ENCODE peak calls at places on chromosomes 2 and 18, in five cellular contexts. One of them, this sample, is unnamed. For H3K4me1, the result is how much of the 10 kb centered on the place peaks cover.

GRCh38 chr2:185531721-185532120 is 206.9 kb upstream of the FSIP2 start:
- DNase-seq in heart left ventricle: no peak
- DNase-seq in colonic mucosa: no peak
- DNase-seq in mucosa of descending colon: no peak
- DNase-seq in left ventricle myocardium inferior: no peak
- DNase-seq in this sample: no peak

GRCh38 chr2:27322301-27322765 is 564 bp downstream of the MPV17 start:
- DNase-seq in left ventricle myocardium inferior: no peak
- DNase-seq in mucosa of descending colon: peak
- DNase-seq in heart left ventricle: no peak
- DNase-seq in colonic mucosa: peak
- DNase-seq in this sample: no peak

GRCh38 chr2:64852771-64853241 is 136.4 kb upstream of the SLC1A4 start:
- DNase-seq in heart left ventricle: no peak
- DNase-seq in colonic mucosa: no peak
- DNase-seq in mucosa of descending colon: no peak
- DNase-seq in left ventricle myocardium inferior: no peak
- DNase-seq in this sample: no peak

GRCh38 chr18:26736301-26736700 is 129.2 kb downstream of the AQP4 start:
- DNase-seq in left ventricle myocardium inferior: no peak
- DNase-seq in heart left ventricle: no peak
- DNase-seq in mucosa of descending colon: no peak
- DNase-seq in colonic mucosa: no peak
- DNase-seq in this sample: no peak

GRCh38 chr18:73110307-73110706 is 242.5 kb upstream of the NETO1 start:
- DNase-seq in colonic mucosa: no peak
- DNase-seq in left ventricle myocardium inferior: no peak
- DNase-seq in heart left ventricle: no peak
- DNase-seq in mucosa of descending colon: no peak
- DNase-seq in this sample: no peak

GRCh38 chr2:65096948-65097347 is 33.0 kb downstream of the RAB1A start:
- DNase-seq in mucosa of descending colon: no peak
- DNase-seq in heart left ventricle: no peak
- DNase-seq in colonic mucosa: no peak
- DNase-seq in left ventricle myocardium inferior: no peak
- DNase-seq in this sample: no peak

GRCh38 chr18:14104906-14105748 is 27.1 kb downstream of the ZNF519 start:
- DNase-seq in left ventricle myocardium inferior: no peak
- DNase-seq in mucosa of descending colon: no peak
- DNase-seq in heart left ventricle: no peak
- DNase-seq in colonic mucosa: no peak
- DNase-seq in this sample: no peak

GRCh38 chr18:54647176-54647575 is 56.1 kb downstream of the DYNAP start:
- DNase-seq in colonic mucosa: peak
- DNase-seq in heart left ventricle: no peak
- DNase-seq in mucosa of descending colon: no peak
- DNase-seq in left ventricle myocardium inferior: no peak
- DNase-seq in this sample: no peak

GRCh38 chr18:7902399-7902839 is 335.3 kb downstream of the PTPRM start:
- DNase-seq in left ventricle myocardium inferior: no peak
- DNase-seq in mucosa of descending colon: no peak
- DNase-seq in colonic mucosa: peak
- DNase-seq in heart left ventricle: no peak
- DNase-seq in this sample: no peak

GRCh38 chr2:179020156-179020750 is 29.7 kb downstream of the CCDC141 start:
- DNase-seq in left ventricle myocardium inferior: no peak
- DNase-seq in colonic mucosa: peak
- DNase-seq in heart left ventricle: no peak
- DNase-seq in mucosa of descending colon: peak
- DNase-seq in this sample: no peak

GRCh38 chr2:109415460-109416004 is 198.2 kb downstream of the SEPTIN10 start:
- DNase-seq in heart left ventricle: no peak
- DNase-seq in colonic mucosa: no peak
- DNase-seq in left ventricle myocardium inferior: no peak
- DNase-seq in mucosa of descending colon: no peak
- DNase-seq in this sample: no peak

GRCh38 chr2:205914198-205914597 is 171.8 kb downstream of the INO80D start:
- DNase-seq in mucosa of descending colon: no peak
- DNase-seq in heart left ventricle: no peak
- DNase-seq in colonic mucosa: no peak
- DNase-seq in left ventricle myocardium inferior: no peak
- DNase-seq in this sample: no peak

GRCh38 chr18:34710430-34711386 is 610 bp downstream of the DTNA start:
- DNase-seq in colonic mucosa: no peak
- DNase-seq in heart left ventricle: no peak
- DNase-seq in mucosa of descending colon: no peak
- DNase-seq in left ventricle myocardium inferior: no peak
- DNase-seq in this sample: no peak

GRCh38 chr2:217902281-217903141 is 100.3 kb downstream of the TNS1 start:
- DNase-seq in mucosa of descending colon: peak
- DNase-seq in heart left ventricle: peak
- DNase-seq in colonic mucosa: peak
- DNase-seq in left ventricle myocardium inferior: peak
- DNase-seq in this sample: peak

GRCh38 chr2:238895901-238896600 is 48.2 kb downstream of the TWIST2 start:
- DNase-seq in mucosa of descending colon: peak
- DNase-seq in left ventricle myocardium inferior: peak
- DNase-seq in heart left ventricle: peak
- DNase-seq in colonic mucosa: peak
- DNase-seq in this sample: no peak

GRCh38 chr2:146214394-146214929 is 1630.4 kb upstream of the ACVR2A start:
- DNase-seq in mucosa of descending colon: no peak
- DNase-seq in left ventricle myocardium inferior: no peak
- DNase-seq in heart left ventricle: no peak
- DNase-seq in colonic mucosa: peak
- DNase-seq in this sample: no peak

GRCh38 chr2:64604929-64605550 is 48.7 kb downstream of the SERTAD2 start:
- DNase-seq in heart left ventricle: no peak
- DNase-seq in mucosa of descending colon: peak
- DNase-seq in left ventricle myocardium inferior: no peak
- DNase-seq in colonic mucosa: peak
- DNase-seq in this sample: no peak

GRCh38 chr2:120489023-120489422 is 143.1 kb downstream of the INHBB start:
- DNase-seq in heart left ventricle: no peak
- DNase-seq in left ventricle myocardium inferior: no peak
- DNase-seq in mucosa of descending colon: no peak
- DNase-seq in colonic mucosa: no peak
- DNase-seq in this sample: no peak

GRCh38 chr18:48777026-48777736 is 173.6 kb downstream of the SMAD7 start:
- DNase-seq in mucosa of descending colon: peak
- DNase-seq in colonic mucosa: peak
- DNase-seq in left ventricle myocardium inferior: peak
- DNase-seq in heart left ventricle: peak
- DNase-seq in this sample: no peak

GRCh38 chr2:240466579-240467148 is 31.2 kb downstream of the GPC1 start:
- DNase-seq in left ventricle myocardium inferior: no peak
- DNase-seq in colonic mucosa: no peak
- DNase-seq in heart left ventricle: peak
- DNase-seq in mucosa of descending colon: no peak
- DNase-seq in this sample: peak

GRCh38 chr2:30147715-30148611 is 1.2 kb downstream of the YPEL5 start:
- DNase-seq in left ventricle myocardium inferior: peak
- DNase-seq in heart left ventricle: peak
- DNase-seq in colonic mucosa: peak
- DNase-seq in mucosa of descending colon: peak
- DNase-seq in this sample: peak

GRCh38 chr18:78624646-78625279 is 354.9 kb upstream of the SALL3 start:
- DNase-seq in left ventricle myocardium inferior: no peak
- DNase-seq in heart left ventricle: no peak
- DNase-seq in colonic mucosa: no peak
- DNase-seq in mucosa of descending colon: no peak
- DNase-seq in this sample: no peak

GRCh38 chr2:202406445-202406967 is 30.4 kb downstream of the BMPR2 start:
- DNase-seq in colonic mucosa: no peak
- DNase-seq in left ventricle myocardium inferior: no peak
- DNase-seq in heart left ventricle: no peak
- DNase-seq in mucosa of descending colon: no peak
- DNase-seq in this sample: no peak

GRCh38 chr18:939167-939566 is 34.5 kb downstream of the ADCYAP1 start:
- DNase-seq in colonic mucosa: no peak
- DNase-seq in mucosa of descending colon: no peak
- DNase-seq in left ventricle myocardium inferior: no peak
- DNase-seq in heart left ventricle: no peak
- DNase-seq in this sample: no peak

GRCh38 chr18:58213445-58213844 is 169.4 kb downstream of the NEDD4L start:
- DNase-seq in left ventricle myocardium inferior: no peak
- DNase-seq in mucosa of descending colon: no peak
- DNase-seq in colonic mucosa: peak
- DNase-seq in heart left ventricle: no peak
- DNase-seq in this sample: no peak

GRCh38 chr2:182587831-182588230 is 128.2 kb upstream of the DNAJC10 start:
- DNase-seq in left ventricle myocardium inferior: no peak
- DNase-seq in colonic mucosa: no peak
- DNase-seq in heart left ventricle: no peak
- DNase-seq in mucosa of descending colon: no peak
- DNase-seq in this sample: no peak

GRCh38 chr18:2883137-2883671 is 36.4 kb downstream of the EMILIN2 start:
- DNase-seq in left ventricle myocardium inferior: no peak
- DNase-seq in colonic mucosa: no peak
- DNase-seq in heart left ventricle: no peak
- DNase-seq in mucosa of descending colon: peak
- DNase-seq in this sample: peak

GRCh38 chr2:127085260-127085666 is 21.7 kb downstream of the BIN1 start:
- DNase-seq in heart left ventricle: no peak
- DNase-seq in colonic mucosa: no peak
- DNase-seq in left ventricle myocardium inferior: no peak
- DNase-seq in mucosa of descending colon: peak
- DNase-seq in this sample: peak

GRCh38 chr18:50853863-50854271 is 25.1 kb upstream of the ME2 start:
- DNase-seq in colonic mucosa: peak
- DNase-seq in heart left ventricle: no peak
- DNase-seq in mucosa of descending colon: peak
- DNase-seq in left ventricle myocardium inferior: no peak
- DNase-seq in this sample: no peak

GRCh38 chr2:10331702-10332401 is 29.1 kb downstream of the HPCAL1 start:
- DNase-seq in heart left ventricle: no peak
- DNase-seq in left ventricle myocardium inferior: no peak
- DNase-seq in colonic mucosa: no peak
- DNase-seq in mucosa of descending colon: no peak
- DNase-seq in this sample: no peak

GRCh38 chr2:56684371-56684770 is 500.6 kb downstream of the CCDC85A start:
- DNase-seq in heart left ventricle: no peak
- DNase-seq in left ventricle myocardium inferior: no peak
- DNase-seq in colonic mucosa: no peak
- DNase-seq in mucosa of descending colon: no peak
- DNase-seq in this sample: no peak

GRCh38 chr2:56682397-56682760 is 498.6 kb downstream of the CCDC85A start:
- DNase-seq in left ventricle myocardium inferior: no peak
- DNase-seq in heart left ventricle: no peak
- DNase-seq in mucosa of descending colon: no peak
- DNase-seq in colonic mucosa: no peak
- DNase-seq in this sample: no peak

GRCh38 chr2:56687169-56687568 is 503.4 kb downstream of the CCDC85A start:
- DNase-seq in left ventricle myocardium inferior: no peak
- DNase-seq in colonic mucosa: no peak
- DNase-seq in heart left ventricle: no peak
- DNase-seq in mucosa of descending colon: no peak
- DNase-seq in this sample: no peak

GRCh38 chr2:56681659-56682396 is 498.0 kb downstream of the CCDC85A start:
- DNase-seq in heart left ventricle: no peak
- DNase-seq in colonic mucosa: no peak
- DNase-seq in left ventricle myocardium inferior: no peak
- DNase-seq in mucosa of descending colon: no peak
- DNase-seq in this sample: no peak

DNA sequence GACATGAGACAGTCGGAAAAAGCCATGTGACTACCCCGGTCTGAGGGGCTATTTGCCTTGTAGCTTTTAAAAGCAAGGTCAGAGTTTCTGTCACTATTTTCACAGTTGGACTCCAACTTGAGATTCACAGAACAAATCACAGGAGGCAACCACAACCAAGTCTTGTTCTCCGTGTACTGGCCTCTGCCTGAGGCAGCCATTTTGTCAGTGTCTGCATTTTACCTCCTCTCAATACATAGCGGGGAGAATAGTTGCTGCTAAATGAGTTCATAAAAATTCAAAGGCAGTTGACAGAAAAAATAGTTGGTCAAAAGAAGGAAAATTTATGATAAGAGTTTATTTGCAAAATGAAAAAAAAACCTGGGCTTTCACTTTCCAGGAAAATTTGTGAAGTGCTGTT is 501.4 kb downstream of the CCDC85A start:
- DNase-seq in heart left ventricle: no peak
- DNase-seq in mucosa of descending colon: no peak
- DNase-seq in colonic mucosa: no peak
- DNase-seq in left ventricle myocardium inferior: no peak
- DNase-seq in this sample: no peak
- H3K4me1 ChIP-seq in heart left ventricle: under half
- H3K4me1 ChIP-seq in mucosa of descending colon: under half
- H3K4me1 ChIP-seq in colonic mucosa: under half
- H3K4me1 ChIP-seq in left ventricle myocardium inferior: under half
- H3K4me1 ChIP-seq in this sample: under half

GRCh38 chr2:138780451-138780880 is 276 bp upstream of the NXPH2 start:
- DNase-seq in left ventricle myocardium inferior: no peak
- DNase-seq in colonic mucosa: no peak
- DNase-seq in heart left ventricle: no peak
- DNase-seq in mucosa of descending colon: no peak
- DNase-seq in this sample: no peak
- H3K4me3 ChIP-seq in left ventricle myocardium inferior: peak
- H3K4me3 ChIP-seq in colonic mucosa: no peak
- H3K4me3 ChIP-seq in heart left ventricle: peak
- H3K4me3 ChIP-seq in mucosa of descending colon: no peak
- H3K4me3 ChIP-seq in this sample: no peak

DNA sequence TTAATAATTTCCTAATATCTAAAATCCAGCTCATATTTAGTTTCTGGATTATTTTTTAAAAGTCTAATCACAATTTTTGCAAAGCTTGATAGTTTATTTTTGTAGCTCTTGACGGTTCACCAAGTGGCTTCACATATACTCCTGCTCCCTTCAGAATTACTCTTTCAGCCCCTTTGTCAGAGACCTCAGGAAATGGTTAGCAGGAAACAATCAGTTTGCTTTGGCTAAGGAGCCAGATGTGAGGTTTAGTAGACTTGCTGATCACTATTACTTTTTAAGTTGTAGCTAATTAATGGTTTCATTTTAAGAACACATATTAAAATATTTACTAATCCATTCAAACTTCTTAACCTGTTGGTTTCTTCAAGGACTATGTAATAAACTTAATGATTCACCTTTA is 2.3 kb downstream of the RBBP8 start:
- DNase-seq in left ventricle myocardium inferior: no peak
- DNase-seq in mucosa of descending colon: no peak
- DNase-seq in colonic mucosa: no peak
- DNase-seq in heart left ventricle: no peak
- DNase-seq in this sample: no peak
- H3K4me1 ChIP-seq in left ventricle myocardium inferior: under half
- H3K4me1 ChIP-seq in mucosa of descending colon: under half
- H3K4me1 ChIP-seq in colonic mucosa: under half
- H3K4me1 ChIP-seq in heart left ventricle: under half
- H3K4me1 ChIP-seq in this sample: under half

DNA sequence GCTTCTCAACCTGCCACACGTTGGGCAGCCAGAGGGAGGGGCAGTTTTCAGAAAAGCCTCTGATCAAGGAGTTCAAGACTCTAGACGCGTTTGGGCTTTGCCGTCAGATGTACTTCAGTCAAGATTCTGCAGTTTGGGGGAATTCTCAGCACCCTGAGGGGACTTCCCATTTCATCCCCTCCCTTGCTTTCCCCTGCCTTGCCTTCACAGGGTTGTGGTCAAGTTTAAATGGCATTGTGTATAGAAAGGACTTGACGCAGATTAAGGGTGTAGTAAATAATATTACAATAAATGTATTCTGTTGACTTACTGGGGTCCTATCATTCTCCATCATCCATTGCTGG is 198.3 kb upstream of the NABP1 start:
- DNase-seq in mucosa of descending colon: no peak
- DNase-seq in colonic mucosa: no peak
- DNase-seq in heart left ventricle: no peak
- DNase-seq in left ventricle myocardium inferior: no peak
- DNase-seq in this sample: no peak
- H3K4me3 ChIP-seq in mucosa of descending colon: no peak
- H3K4me3 ChIP-seq in colonic mucosa: no peak
- H3K4me3 ChIP-seq in heart left ventricle: no peak
- H3K4me3 ChIP-seq in left ventricle myocardium inferior: no peak
- H3K4me3 ChIP-seq in this sample: no peak

This sample was measured in lung.